ENCODE peak calls at places on chromosome 22, in eight cellular contexts. L is endodermal cell, K is mucosa of descending colon, X is fibroblast of pulmonary artery, J is AG09319, R is heart left ventricle, S is BE2C, Z is endothelial cell. I is an unnamed sample.

GRCh38 chr22:49403102-49403501 is 424.6 kb downstream of the BRD1 start:
- DNase-seq in L (peak; percentile 36), K (no peak), X (no peak), J (no peak), R (no peak), S (no peak), Z (no peak), I (no peak)

GRCh38 chr22:38270091-38270972 is 2.5 kb downstream of the TMEM184B start:
- DNase-seq in L (no peak), K (no peak), X (no peak), J (no peak), R (no peak), S (no peak), Z (no peak), I (no peak)

GRCh38 chr22:26334232-26334631 is 94.8 kb upstream of the ASPHD2 start:
- DNase-seq in L (no peak), K (no peak), X (no peak), J (no peak), R (no peak), S (no peak), Z (no peak), I (no peak)

GRCh38 chr22:19904881-19905618 is 36.5 kb upstream of the COMT start:
- DNase-seq in L (peak; percentile 49), K (no peak), X (no peak), J (no peak), R (no peak), S (no peak), Z (no peak), I (no peak)

GRCh38 chr22:47370448-47371262 is 608.2 kb downstream of the TBC1D22A start:
- DNase-seq in L (peak; percentile 17), K (no peak), X (no peak), J (no peak), R (no peak), S (no peak), Z (no peak), I (no peak)

GRCh38 chr22:24816841-24817240 is 10.8 kb downstream of the SGSM1 start:
- DNase-seq in L (no peak), K (no peak), X (no peak), J (no peak), R (no peak), S (peak; percentile 64), Z (no peak), I (no peak)

GRCh38 chr22:33270596-33270995 is 212.4 kb upstream of the SYN3 start:
- DNase-seq in L (no peak), K (no peak), X (no peak), J (no peak), R (no peak), S (no peak), Z (no peak), I (no peak)

GRCh38 chr22:20644071-20644642 is 129.8 kb upstream of the SERPIND1 start:
- DNase-seq in L (peak; percentile 39), K (no peak), X (no peak), J (no peak), R (no peak), S (no peak), Z (no peak), I (no peak)

GRCh38 chr22:48761546-48761945 is 1066.1 kb downstream of the BRD1 start:
- DNase-seq in L (peak; percentile 8), K (no peak), X (no peak), J (no peak), R (no peak), S (no peak), Z (peak; percentile 0), I (no peak)

DNA sequence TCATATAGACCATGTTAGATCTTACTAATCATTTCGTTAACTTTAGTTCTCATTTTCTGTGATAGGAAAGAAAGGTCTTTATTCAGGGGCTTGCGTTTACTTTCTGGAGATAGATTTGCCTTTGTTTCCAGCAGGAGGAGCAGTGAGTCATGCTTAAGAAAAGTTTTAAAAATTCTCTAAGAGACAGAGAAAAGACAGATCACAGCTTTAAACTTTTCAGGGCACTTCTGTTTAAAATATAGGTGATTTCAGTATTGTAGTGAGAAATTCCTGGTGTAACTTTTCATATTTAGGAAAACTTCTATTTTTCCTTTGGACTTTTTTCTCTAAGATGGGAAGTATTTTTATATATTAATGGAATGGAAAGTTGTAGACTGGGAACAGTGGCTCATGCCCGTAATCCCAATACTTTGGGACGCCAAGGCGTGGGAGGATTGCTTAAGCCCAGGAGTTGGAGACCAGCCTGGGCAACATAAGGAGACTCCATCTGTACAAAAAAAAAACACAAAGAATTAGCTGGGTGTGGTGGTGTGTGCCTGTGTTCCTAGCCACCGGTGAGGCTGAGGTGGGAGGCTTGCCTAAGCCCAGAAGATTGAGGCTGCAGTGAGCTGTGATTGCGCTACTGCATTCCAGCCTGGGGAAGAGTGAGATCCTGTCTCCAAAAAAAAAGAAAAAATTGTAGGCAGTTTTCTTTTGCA is 60.3 kb downstream of the ATXN10 start:
- DNase-seq in L (no peak), K (no peak), X (peak; percentile 52), J (no peak), R (no peak), S (no peak), Z (no peak), I (no peak)
- TF ChIP-seq CTCF in L (peak; percentile 74), K (no peak), X (peak; percentile 63), J (peak; percentile 52), R (no peak), S (peak; percentile 43), Z (no peak), I (peak; percentile 42)

GRCh38 chr22:28937206-28938025 is 54.0 kb downstream of the ZNRF3 start:
- DNase-seq in L (no peak), K (no peak), X (no peak), J (no peak), R (no peak), S (no peak), Z (no peak), I (no peak)
- TF ChIP-seq CTCF in L (no peak), K (no peak), X (no peak), J (no peak), R (no peak), S (no peak), Z (no peak), I (no peak)

DNA sequence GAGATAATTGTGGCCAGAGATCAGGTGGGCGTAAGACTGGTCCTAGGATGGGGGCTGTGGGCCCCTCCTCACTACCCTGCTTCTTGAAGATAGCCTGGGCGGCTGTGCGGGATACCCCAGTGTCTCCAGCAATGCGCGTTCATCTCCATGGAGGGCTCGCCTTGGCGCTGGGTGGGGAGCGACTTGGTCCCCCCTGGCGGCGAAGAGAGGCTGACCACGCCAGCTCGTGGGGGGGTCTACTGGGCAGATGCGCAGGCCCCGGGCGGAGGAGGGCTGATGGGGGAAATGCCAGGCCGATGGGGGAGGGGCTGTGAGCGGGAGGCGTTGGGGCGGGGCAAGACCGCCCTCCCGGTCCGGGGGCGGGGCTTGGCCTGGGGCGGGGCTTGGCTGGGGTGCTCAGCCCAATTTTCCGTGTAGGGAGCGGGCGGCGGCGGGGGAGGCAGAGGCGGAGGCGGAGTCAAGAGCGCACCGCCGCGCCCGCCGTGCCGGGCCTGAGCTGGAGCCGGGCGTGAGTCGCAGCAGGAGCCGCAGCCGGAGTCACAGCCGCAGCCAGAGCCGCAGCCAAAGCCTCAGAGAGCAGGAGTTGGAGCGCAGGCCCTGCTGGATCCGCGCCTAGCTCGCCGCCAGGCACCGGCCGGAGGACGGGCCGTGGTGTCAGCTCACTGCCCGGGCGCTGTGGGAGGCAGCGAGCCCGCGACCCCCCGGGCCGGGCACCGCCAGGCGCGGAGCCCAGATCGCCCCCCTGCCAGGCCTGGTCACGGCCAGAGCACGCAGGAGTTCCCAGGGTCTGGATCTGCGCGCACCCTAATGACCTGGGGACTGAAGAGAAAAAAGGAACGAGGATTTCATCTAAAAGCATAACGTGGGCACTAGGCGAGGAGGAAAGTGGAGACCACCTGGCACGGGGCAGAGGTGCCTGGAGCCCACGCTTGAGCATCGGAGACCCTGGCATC is at the start of gene SLC35E4:
- DNase-seq in L (peak; percentile 97), K (peak; percentile 98), X (peak; percentile 90), J (peak; percentile 78), R (peak; percentile 98), S (peak; percentile 99), Z (peak; percentile 94), I (peak; percentile 46)
- TF ChIP-seq CTCF in L (peak; percentile 52), K (peak; percentile 9), X (peak; percentile 24), J (peak; percentile 27), R (peak; percentile 20), S (peak; percentile 43), Z (no peak), I (peak; percentile 54)

GRCh38 chr22:22462813-22463567 is 45.6 kb downstream of the ZNF280B start:
- DNase-seq in L (no peak), K (no peak), X (no peak), J (no peak), R (no peak), S (no peak), Z (no peak), I (no peak)
- TF ChIP-seq CTCF in L (peak; percentile 61), K (no peak), X (peak; percentile 29), J (no peak), R (no peak), S (peak; percentile 40), Z (no peak), I (no peak)

DNA sequence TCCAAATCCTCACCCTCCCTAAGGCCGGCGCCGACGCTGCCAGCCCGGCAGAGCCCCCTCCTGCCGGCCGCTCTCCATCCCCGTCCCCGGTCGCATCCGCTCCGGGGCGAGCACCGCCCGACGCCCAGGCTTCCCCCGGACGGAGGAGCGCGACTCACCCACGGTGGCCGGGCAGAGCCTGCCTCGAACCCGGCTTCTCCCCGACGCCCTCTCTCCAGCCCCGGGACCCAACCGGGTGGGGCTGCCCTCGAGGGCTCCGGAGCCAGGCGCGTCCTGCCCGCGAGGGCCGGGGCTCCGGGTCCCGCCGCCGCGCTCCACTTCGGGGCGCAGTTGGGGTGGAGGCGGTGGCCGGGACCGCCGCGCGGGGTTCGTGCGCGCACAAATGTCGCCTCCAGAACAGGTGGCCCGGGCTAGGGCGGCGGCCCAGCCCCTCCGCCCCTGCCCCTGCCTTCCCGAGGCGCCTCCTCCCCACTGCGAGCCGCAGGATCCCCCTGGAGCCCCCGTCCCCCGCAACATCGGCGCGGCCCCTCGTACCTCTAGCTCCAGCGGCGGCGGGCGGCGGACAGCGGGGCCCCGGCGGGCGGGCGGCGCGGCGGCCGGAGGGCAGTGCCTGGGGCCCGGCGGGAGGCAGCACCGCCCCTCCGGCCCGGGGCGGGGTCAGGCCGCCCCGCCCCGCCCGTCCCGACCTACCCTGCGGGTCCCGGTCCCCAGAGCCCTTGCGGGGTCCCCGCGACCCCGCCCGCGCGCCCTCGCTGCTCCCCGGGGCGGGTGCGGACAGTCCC is at the start of gene A4GALT:
- DNase-seq in L (peak; percentile 75), K (no peak), X (no peak), J (no peak), R (no peak), S (no peak), Z (no peak), I (no peak)
- TF ChIP-seq CTCF in L (no peak), K (no peak), X (no peak), J (no peak), R (no peak), S (no peak), Z (no peak), I (no peak)

I was measured in AG09309.